ENCODE peak calls at places on chromosome 18, in five cellular contexts. L is H9, Y is mammary epithelial cell, V is mucosa of descending colon, A is fibroblast of lung. O is an unnamed sample. For H3K4me1, the result is how much of the 10 kb centered on the place peaks cover.

GRCh38 chr18:40868110-40868858 is 1086.8 kb upstream of the PIK3C3 start:
- DNase-seq in Y (peak), L (no peak), V (no peak), A (peak), O (peak)

GRCh38 chr18:22900558-22901183 is 32.5 kb upstream of the RBBP8 start:
- DNase-seq in V (no peak), A (peak), L (no peak), Y (no peak), O (no peak)

GRCh38 chr18:49639643-49640361 is 77.9 kb downstream of the LIPG start:
- DNase-seq in L (no peak), V (no peak), A (peak), Y (no peak), O (no peak)

GRCh38 chr18:79902075-79902474 is 49.4 kb downstream of the SLC66A2 start:
- DNase-seq in L (peak), V (no peak), A (no peak), Y (no peak), O (no peak)

GRCh38 chr18:34153711-34154110 is 71.0 kb downstream of the NOL4 start:
- DNase-seq in A (peak), V (no peak), Y (peak), L (no peak), O (peak)

GRCh38 chr18:21762181-21762772 is 21.7 kb downstream of the MIB1 start:
- DNase-seq in L (no peak), V (no peak), Y (no peak), A (no peak), O (no peak)

GRCh38 chr18:5197032-5197434 is at the start of gene AKAIN1:
- DNase-seq in L (peak), Y (peak), A (peak), V (peak), O (peak)

GRCh38 chr18:53361044-53361443 is 863.4 kb downstream of the MBD2 start:
- DNase-seq in Y (no peak), V (no peak), A (no peak), L (no peak), O (no peak)

GRCh38 chr18:7618821-7619410 is 51.8 kb downstream of the PTPRM start:
- DNase-seq in L (no peak), A (peak), Y (no peak), V (no peak), O (no peak)

GRCh38 chr18:35750929-35751328 is 169.4 kb downstream of the GALNT1 start:
- DNase-seq in Y (no peak), A (no peak), L (no peak), V (no peak), O (no peak)

GRCh38 chr18:35754464-35754863 is 172.9 kb downstream of the GALNT1 start:
- DNase-seq in L (no peak), V (no peak), A (no peak), Y (no peak), O (no peak)

GRCh38 chr18:35755369-35755768 is 173.8 kb downstream of the GALNT1 start:
- DNase-seq in Y (no peak), L (no peak), V (no peak), A (no peak), O (no peak)

GRCh38 chr18:35756506-35757117 is 175.1 kb downstream of the GALNT1 start:
- DNase-seq in Y (peak), V (peak), A (peak), L (peak), O (peak)

DNA sequence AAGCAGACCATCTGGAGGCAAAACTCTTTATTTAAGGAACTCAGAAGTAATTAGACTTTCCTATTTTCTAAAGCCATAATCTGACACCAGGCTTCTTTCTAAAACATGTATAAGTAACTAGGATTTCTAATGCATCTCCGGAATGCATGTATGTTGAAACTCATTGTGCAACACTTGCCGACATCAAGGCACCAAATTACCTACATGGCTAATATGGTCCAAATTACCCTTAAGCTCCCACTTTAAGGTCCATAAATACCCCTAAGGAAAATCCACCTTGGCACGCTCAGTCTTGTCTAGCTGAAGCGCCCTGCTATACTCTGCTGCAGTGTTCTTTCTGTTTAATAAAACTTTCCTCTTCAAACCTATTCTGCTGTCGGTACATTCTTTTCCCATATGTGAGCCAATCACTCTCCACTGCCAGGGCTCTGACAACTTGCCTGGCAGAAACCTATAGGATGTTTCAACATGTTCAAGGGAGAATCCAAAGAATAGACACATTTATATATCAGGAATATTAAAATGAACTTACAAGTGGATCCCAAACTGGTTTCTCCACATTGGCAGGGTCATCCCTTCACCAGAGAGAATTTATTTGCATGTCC is 171.9 kb downstream of the GALNT1 start:
- DNase-seq in Y (peak), V (no peak), A (no peak), L (no peak), O (no peak)
- H3K4me1 ChIP-seq in Y (under half), V (under half), A (under half), L (under half), O (under half)

DNA sequence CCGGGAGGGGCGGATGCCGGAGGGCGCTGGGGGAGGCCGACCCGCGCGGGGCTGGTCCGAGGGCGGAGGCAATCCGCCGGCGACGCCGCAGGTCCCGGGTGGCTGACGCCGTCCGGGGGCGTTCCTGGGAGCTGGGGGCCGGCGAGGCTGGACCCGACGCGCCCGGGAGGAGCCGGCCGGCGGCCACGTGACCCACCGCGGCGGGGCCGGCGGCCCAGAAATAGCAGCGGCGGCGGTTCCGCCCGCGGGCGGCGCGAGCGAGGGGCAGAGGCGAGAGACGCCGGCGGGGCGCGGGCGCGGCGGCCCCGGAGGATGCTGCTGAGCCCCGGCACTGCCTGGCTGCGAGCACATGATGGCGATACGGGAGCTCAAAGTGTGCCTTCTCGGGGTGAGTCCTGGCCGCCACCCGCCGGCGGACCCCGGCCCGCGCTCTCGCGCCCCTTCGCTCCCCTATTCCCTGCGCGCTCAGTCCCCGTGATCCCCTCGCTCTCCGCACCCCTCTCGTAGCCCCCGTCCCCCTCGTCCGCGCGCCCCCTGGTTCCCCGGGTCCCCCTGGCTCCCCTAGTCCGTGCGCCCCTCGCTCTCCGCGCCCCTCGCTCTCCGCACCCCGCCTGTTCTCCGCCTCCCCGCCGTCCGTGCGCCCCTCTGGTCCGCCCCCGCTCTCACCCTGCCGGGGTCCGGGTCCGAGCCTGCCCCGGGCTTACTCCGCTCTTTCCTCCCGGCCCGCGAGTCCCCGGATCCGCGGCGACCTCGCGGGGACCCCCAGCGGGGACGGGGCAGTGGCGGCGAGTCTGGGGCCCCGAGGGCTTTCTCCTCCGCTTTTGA is at the start of gene RAB31:
- DNase-seq in A (peak), Y (peak), L (peak), V (peak), O (peak)
- TF ChIP-seq CTCF in A (no peak), Y (no peak), L (peak), V (no peak), O (no peak)

GRCh38 chr18:47915930-47916329 is 14.5 kb downstream of the SMAD2 start:
- DNase-seq in L (no peak), V (no peak), A (no peak), Y (no peak), O (no peak)
- H3K4me1 ChIP-seq in L (under half), V (under half), A (under half), Y (under half), O (under half)

GRCh38 chr18:78431606-78432005 is 548.0 kb upstream of the SALL3 start:
- DNase-seq in V (no peak), A (no peak), Y (no peak), L (peak), O (no peak)
- TF ChIP-seq CTCF in V (no peak), A (no peak), Y (no peak), L (peak), O (no peak)